ENCODE peak calls at places on chromosomes 13 and 19, in four cellular contexts. I is uterus; B is activated T-helper 1 cell treated with anti-CD3 and anti-CD28 coated beads, Interleukin-12 subunit alpha, Interleukin-12 subunit beta, Interleukin-2, Interleukin-4 antibody, amounts not matched to agents 30 ng/mL and 10 ng/mL and 1 ng/mL, durations not matched to agents 14 hours and 24 hours and 36 hours; D is T-helper 17 cell. G is an unnamed sample.

GRCh38 chr19:37931941-37932655 is 25.1 kb downstream of the SIPA1L3 start:
- DNase-seq in I (peak), B (no peak), D (no peak), G (no peak)

GRCh38 chr13:40464991-40465390 is 201.4 kb downstream of the FOXO1 start:
- DNase-seq in I (no peak), B (no peak), D (no peak), G (no peak)

GRCh38 chr13:80363890-80364503 is 23.1 kb upstream of the SPRY2 start:
- DNase-seq in I (no peak), B (no peak), D (no peak), G (no peak)

GRCh38 chr13:51587372-51587771 is 3.1 kb downstream of the WDFY2 start:
- DNase-seq in I (no peak), B (no peak), D (no peak), G (no peak)

GRCh38 chr19:10551698-10552301 is 8.1 kb downstream of the ATG4D start:
- DNase-seq in I (no peak), B (no peak), D (no peak), G (peak)

GRCh38 chr13:32142956-32143375 is 111.4 kb downstream of the FRY start:
- DNase-seq in I (no peak), B (no peak), D (no peak), G (no peak)

GRCh38 chr19:18596752-18597157 is 8.2 kb downstream of the REX1BD start:
- DNase-seq in I (peak), B (no peak), D (no peak), G (no peak)

GRCh38 chr19:23823952-23824389 is 65.3 kb upstream of the ZNF681 start:
- DNase-seq in I (no peak), B (no peak), D (no peak), G (no peak)

GRCh38 chr19:13506550-13506878 is 235 bp upstream of the CACNA1A start:
- DNase-seq in I (no peak), B (no peak), D (no peak), G (no peak)

GRCh38 chr19:7505682-7506384 is 10.1 kb upstream of the ZNF358 start:
- DNase-seq in I (no peak), B (no peak), D (no peak), G (no peak)

GRCh38 chr13:101835920-101836319 is 383.4 kb downstream of the ITGBL1 start:
- DNase-seq in I (no peak), B (no peak), D (no peak), G (no peak)

GRCh38 chr19:30393729-30394480 is 21.7 kb downstream of the ZNF536 start:
- DNase-seq in I (no peak), B (no peak), D (no peak), G (no peak)

GRCh38 chr13:98798849-98799645 is 46.6 kb upstream of the SLC15A1 start:
- DNase-seq in I (no peak), B (no peak), D (no peak), G (no peak)

GRCh38 chr13:45604892-45605291 is 10.6 kb downstream of the ERICH6B start:
- DNase-seq in I (no peak), B (no peak), D (no peak), G (no peak)

GRCh38 chr19:14413765-14414171 is 5.4 kb downstream of the DDX39A start:
- DNase-seq in I (no peak), B (no peak), D (no peak), G (no peak)

GRCh38 chr13:67977081-67977480 is 746.9 kb upstream of the PCDH9 start:
- DNase-seq in I (no peak), B (no peak), D (no peak), G (no peak)